ENCODE peak calls at places on chromosomes 16 and 17, in five cellular contexts. K is NCI-H1092 treated with DMSO at 0.1 percent for 48 hours, D is T-helper 1 cell, Q is esophagus squamous epithelium, P is amniotic epithelial cell. V is an unnamed sample.

GRCh38 chr17:49952209-49952911 is 16.6 kb upstream of the DLX4 start:
- DNase-seq in K (peak), D (peak), Q (no peak), P (peak), V (no peak)

GRCh38 chr16:30561212-30561816 is 3.1 kb upstream of the ZNF764 start:
- DNase-seq in K (peak), D (peak), Q (no peak), P (no peak), V (no peak)

GRCh38 chr16:11015607-11016006 is 71.2 kb downstream of the CLEC16A start:
- DNase-seq in K (no peak), D (no peak), Q (no peak), P (no peak), V (no peak)

GRCh38 chr17:19016881-19017280 is 12.3 kb upstream of the FAM83G start:
- DNase-seq in K (no peak), D (no peak), Q (no peak), P (no peak), V (no peak)

GRCh38 chr17:41835800-41836549 is at the start of gene NT5C3B:
- DNase-seq in K (peak), D (peak), Q (no peak), P (no peak), V (no peak)

GRCh38 chr16:1514507-1514906 is 19.0 kb upstream of the TMEM204 start:
- DNase-seq in K (no peak), D (no peak), Q (no peak), P (no peak), V (no peak)

GRCh38 chr17:42200702-42201101 is 6.4 kb upstream of the GHDC start:
- DNase-seq in K (no peak), D (no peak), Q (no peak), P (peak), V (no peak)

GRCh38 chr17:47948706-47949196 is 7.4 kb downstream of the PNPO start:
- DNase-seq in K (no peak), D (no peak), Q (no peak), P (no peak), V (no peak)

GRCh38 chr16:11232852-11233726 is 22.9 kb downstream of the SOCS1 start:
- DNase-seq in K (no peak), D (peak), Q (no peak), P (no peak), V (no peak)

GRCh38 chr16:89322381-89323119 is 105.0 kb downstream of the ZNF778 start:
- DNase-seq in K (peak), D (no peak), Q (no peak), P (peak), V (peak)

GRCh38 chr17:72984145-72984924 is 108.2 kb downstream of the SLC39A11 start:
- DNase-seq in K (no peak), D (no peak), Q (no peak), P (peak), V (peak)

GRCh38 chr16:64738321-64738960 is 383.4 kb downstream of the CDH11 start:
- DNase-seq in K (no peak), D (no peak), Q (no peak), P (peak), V (no peak)